ENCODE peak calls at places on chromosomes 11 and 22, in nine cellular contexts. S is mammary epithelial cell, U is A549, C is GM23248, N is keratinocyte, J is neuronal stem cell, B is PC-9, K is OCI-LY7, F is GM23338. W is an unnamed sample.

GRCh38 chr11:78540276-78540675 is 34.4 kb downstream of the NARS2 start:
- DNase-seq in S (no peak), U (no peak), C (no peak), N (no peak), J (no peak), B (no peak), K (no peak), F (no peak), W (no peak)

GRCh38 chr11:3981084-3981633 is 113.4 kb upstream of the RRM1 start:
- DNase-seq in S (no peak), U (no peak), C (no peak), N (no peak), J (no peak), B (no peak), K (no peak), F (no peak), W (no peak)

GRCh38 chr11:82756765-82757650 is 23.3 kb upstream of the FAM181B start:
- DNase-seq in S (no peak), U (no peak), C (no peak), N (no peak), J (peak; percentile 17), B (no peak), K (peak; percentile 3), F (no peak), W (no peak)

GRCh38 chr11:73468590-73469161 is 92.5 kb downstream of the RELT start:
- DNase-seq in S (no peak), U (no peak), C (no peak), N (no peak), J (no peak), B (no peak), K (no peak), F (no peak), W (no peak)

GRCh38 chr11:79237676-79238075 is 203.2 kb downstream of the TENM4 start:
- DNase-seq in S (no peak), U (no peak), C (peak; percentile 80), N (no peak), J (no peak), B (no peak), K (no peak), F (no peak), W (no peak)

GRCh38 chr11:10899542-10899830 is 41.6 kb upstream of the ZBED5 start:
- DNase-seq in S (peak; percentile 99), U (no peak), C (no peak), N (peak; percentile 99), J (no peak), B (peak; percentile 37), K (no peak), F (no peak), W (no peak)

GRCh38 chr11:73308003-73308962 is at the start of gene ARHGEF17:
- DNase-seq in S (no peak), U (peak; percentile 83), C (peak; percentile 91), N (no peak), J (peak; percentile 90), B (peak; percentile 72), K (no peak), F (peak; percentile 88), W (peak; percentile 80)

GRCh38 chr11:101482556-101483124 is 101.2 kb downstream of the TRPC6 start:
- DNase-seq in S (no peak), U (no peak), C (no peak), N (no peak), J (no peak), B (no peak), K (no peak), F (no peak), W (no peak)

GRCh38 chr11:13939952-13940610 is 22.4 kb upstream of the SPON1 start:
- DNase-seq in S (peak; percentile 64), U (peak; percentile 24), C (peak; percentile 48), N (peak; percentile 46), J (no peak), B (peak; percentile 91), K (no peak), F (no peak), W (no peak)

GRCh38 chr11:16460508-16460907 is 104.2 kb upstream of the SOX6 start:
- DNase-seq in S (no peak), U (no peak), C (no peak), N (no peak), J (no peak), B (no peak), K (no peak), F (no peak), W (no peak)

GRCh38 chr11:72085836-72086475 is 5.3 kb downstream of the LRRC51 start:
- DNase-seq in S (no peak), U (no peak), C (no peak), N (no peak), J (no peak), B (no peak), K (no peak), F (peak; percentile 42), W (no peak)

GRCh38 chr22:23063539-23064380 is 6.6 kb upstream of the GNAZ start:
- DNase-seq in S (no peak), U (no peak), C (no peak), N (no peak), J (no peak), B (no peak), K (no peak), F (no peak), W (peak; percentile 3)

GRCh38 chr11:113026778-113027177 is 65.6 kb downstream of the NCAM1 start:
- DNase-seq in S (no peak), U (no peak), C (no peak), N (no peak), J (no peak), B (no peak), K (no peak), F (no peak), W (no peak)

GRCh38 chr22:43968614-43969013 is 13.4 kb downstream of the SAMM50 start:
- DNase-seq in S (no peak), U (no peak), C (no peak), N (no peak), J (no peak), B (peak; percentile 11), K (no peak), F (no peak), W (no peak)

GRCh38 chr11:78784321-78785061 is 209.8 kb upstream of the NARS2 start:
- DNase-seq in S (peak; percentile 48), U (no peak), C (peak; percentile 63), N (no peak), J (no peak), B (no peak), K (no peak), F (no peak), W (no peak)

GRCh38 chr11:71443736-71444410 is 4.3 kb downstream of the DHCR7 start:
- DNase-seq in S (no peak), U (no peak), C (no peak), N (no peak), J (no peak), B (no peak), K (no peak), F (no peak), W (no peak)

GRCh38 chr11:92443109-92443508 is 218.5 kb downstream of the FAT3 start:
- DNase-seq in S (no peak), U (no peak), C (no peak), N (no peak), J (no peak), B (no peak), K (no peak), F (no peak), W (no peak)

GRCh38 chr11:96290631-96291030 is 52.4 kb downstream of the MAML2 start:
- DNase-seq in S (no peak), U (no peak), C (no peak), N (no peak), J (no peak), B (no peak), K (no peak), F (no peak), W (no peak)

GRCh38 chr11:96294289-96294688 is 48.7 kb downstream of the MAML2 start:
- DNase-seq in S (no peak), U (no peak), C (no peak), N (no peak), J (no peak), B (no peak), K (no peak), F (no peak), W (no peak)

GRCh38 chr11:96293109-96293508 is 49.9 kb downstream of the MAML2 start:
- DNase-seq in S (no peak), U (no peak), C (no peak), N (no peak), J (no peak), B (no peak), K (no peak), F (no peak), W (no peak)

GRCh38 chr11:96292291-96293010 is 50.5 kb downstream of the MAML2 start:
- DNase-seq in S (no peak), U (no peak), C (no peak), N (no peak), J (no peak), B (no peak), K (no peak), F (no peak), W (no peak)

GRCh38 chr11:96293583-96293982 is 49.4 kb downstream of the MAML2 start:
- DNase-seq in S (no peak), U (no peak), C (peak; percentile 66), N (no peak), J (no peak), B (no peak), K (no peak), F (no peak), W (no peak)
- H3K4me2 ChIP-seq in S (peak overlapping the region; percentile 71), U (no peak overlapping the region), C (peak overlapping the region; percentile 78), N (peak overlapping the region; percentile 38), J (no peak overlapping the region), B (no peak overlapping the region), K (no peak overlapping the region), F (no peak overlapping the region), W (no peak overlapping the region)

DNA sequence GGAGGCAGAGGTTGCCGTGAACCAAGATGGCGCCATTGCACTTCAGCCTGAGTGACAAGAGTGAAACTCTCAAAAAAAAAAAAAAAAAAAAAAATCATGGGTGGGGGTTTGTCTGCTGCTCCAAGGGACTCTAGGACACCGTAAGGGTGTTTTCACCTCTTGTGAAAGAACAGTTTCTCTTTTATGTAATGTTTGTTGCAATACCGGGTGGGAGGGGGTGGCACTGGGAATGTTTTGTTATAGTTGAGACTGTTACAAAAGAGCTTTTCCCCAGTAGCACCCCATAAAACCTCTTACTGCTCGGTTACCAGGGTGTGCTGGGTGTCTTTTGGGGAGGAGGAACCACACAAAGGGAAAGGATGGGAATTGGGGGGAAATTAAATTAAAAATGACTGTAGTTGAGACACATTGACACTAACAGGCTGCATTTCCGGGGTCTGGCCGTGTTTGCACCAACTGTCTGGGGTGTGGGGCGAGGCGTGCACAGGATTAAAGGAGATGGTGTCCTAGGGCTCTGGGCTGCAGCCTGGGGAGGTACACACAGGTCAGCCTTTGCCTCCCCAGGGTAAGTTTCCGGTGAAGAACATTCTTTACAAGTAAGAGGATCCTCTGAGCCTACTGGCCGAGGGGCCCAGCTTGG is 1.6 kb downstream of the NFAM1 start:
- DNase-seq in S (no peak), U (no peak), C (no peak), N (no peak), J (no peak), B (no peak), K (no peak), F (no peak), W (no peak)
- H3K4me3 ChIP-seq in S (no peak overlapping the region), U (no peak overlapping the region), C (no peak overlapping the region), N (no peak overlapping the region), J (no peak overlapping the region), B (no peak overlapping the region), K (no peak overlapping the region), F (no peak overlapping the region), W (no peak overlapping the region)

GRCh38 chr11:114295676-114296081 is 520 bp upstream of the NNMT start:
- DNase-seq in S (no peak), U (no peak), C (peak; percentile 78), N (no peak), J (no peak), B (no peak), K (no peak), F (no peak), W (no peak)
- H3K4me2 ChIP-seq in S (peak overlapping the region; percentile 83), U (peak overlapping the region; percentile 94), C (peak overlapping the region; percentile 97), N (no peak overlapping the region), J (no peak overlapping the region), B (no peak overlapping the region), K (no peak overlapping the region), F (no peak overlapping the region), W (no peak overlapping the region)

GRCh38 chr11:85663080-85663729 is 1.7 kb downstream of the CREBZF start:
- DNase-seq in S (peak; percentile 17), U (no peak), C (peak; percentile 46), N (no peak), J (no peak), B (peak; percentile 33), K (peak; percentile 26), F (no peak), W (no peak)
- H3K4me3 ChIP-seq in S (peak overlapping the region; percentile 69), U (peak overlapping the region; percentile 87), C (peak overlapping the region; percentile 87), N (peak overlapping the region; percentile 80), J (peak overlapping the region; percentile 84), B (peak overlapping the region; percentile 98), K (peak overlapping the region; percentile 93), F (peak overlapping the region; percentile 74), W (peak overlapping the region; percentile 75)